ENCODE peak calls at places on chromosomes 4 and X, in five cellular contexts. One of them, this sample, is unnamed.

GRCh38 chr4:874071-874470 is 48.1 kb upstream of the CPLX1 start:
- DNase-seq in foreskin keratinocyte: no peak
- DNase-seq in NCI-H82: no peak
- DNase-seq in mucosa of gallbladder: no peak
- DNase-seq in activated T-helper 1 cell treated with anti-CD3 and anti-CD28 coated beads, Interleukin-12 subunit alpha, Interleukin-12 subunit beta, Interleukin-2, Interleukin-4 antibody, amounts not matched to agents 30 ng/mL and 10 ng/mL and 1 ng/mL, durations not matched to agents 14 hours and 24 hours and 36 hours: no peak
- DNase-seq in this sample: no peak

GRCh38 chr4:72971572-72971971 is 97.9 kb downstream of the COX18 start:
- DNase-seq in NCI-H82: no peak
- DNase-seq in foreskin keratinocyte: peak
- DNase-seq in activated T-helper 1 cell treated with anti-CD3 and anti-CD28 coated beads, Interleukin-12 subunit alpha, Interleukin-12 subunit beta, Interleukin-2, Interleukin-4 antibody, amounts not matched to agents 30 ng/mL and 10 ng/mL and 1 ng/mL, durations not matched to agents 14 hours and 24 hours and 36 hours: no peak
- DNase-seq in mucosa of gallbladder: no peak
- DNase-seq in this sample: peak

GRCh38 chr4:80492761-80493160 is 157.2 kb downstream of the CFAP299 start:
- DNase-seq in NCI-H82: no peak
- DNase-seq in activated T-helper 1 cell treated with anti-CD3 and anti-CD28 coated beads, Interleukin-12 subunit alpha, Interleukin-12 subunit beta, Interleukin-2, Interleukin-4 antibody, amounts not matched to agents 30 ng/mL and 10 ng/mL and 1 ng/mL, durations not matched to agents 14 hours and 24 hours and 36 hours: peak
- DNase-seq in foreskin keratinocyte: no peak
- DNase-seq in mucosa of gallbladder: peak
- DNase-seq in this sample: no peak

GRCh38 chr4:29581469-29581868 is 1138.7 kb upstream of the PCDH7 start:
- DNase-seq in activated T-helper 1 cell treated with anti-CD3 and anti-CD28 coated beads, Interleukin-12 subunit alpha, Interleukin-12 subunit beta, Interleukin-2, Interleukin-4 antibody, amounts not matched to agents 30 ng/mL and 10 ng/mL and 1 ng/mL, durations not matched to agents 14 hours and 24 hours and 36 hours: no peak
- DNase-seq in mucosa of gallbladder: no peak
- DNase-seq in foreskin keratinocyte: no peak
- DNase-seq in NCI-H82: no peak
- DNase-seq in this sample: no peak

GRCh38 chr4:8724436-8725070 is 132.0 kb downstream of the CPZ start:
- DNase-seq in activated T-helper 1 cell treated with anti-CD3 and anti-CD28 coated beads, Interleukin-12 subunit alpha, Interleukin-12 subunit beta, Interleukin-2, Interleukin-4 antibody, amounts not matched to agents 30 ng/mL and 10 ng/mL and 1 ng/mL, durations not matched to agents 14 hours and 24 hours and 36 hours: no peak
- DNase-seq in mucosa of gallbladder: no peak
- DNase-seq in foreskin keratinocyte: no peak
- DNase-seq in NCI-H82: no peak
- DNase-seq in this sample: no peak

GRCh38 chr4:152534541-152535231 is 1.2 kb downstream of the FBXW7 start:
- DNase-seq in activated T-helper 1 cell treated with anti-CD3 and anti-CD28 coated beads, Interleukin-12 subunit alpha, Interleukin-12 subunit beta, Interleukin-2, Interleukin-4 antibody, amounts not matched to agents 30 ng/mL and 10 ng/mL and 1 ng/mL, durations not matched to agents 14 hours and 24 hours and 36 hours: peak
- DNase-seq in foreskin keratinocyte: no peak
- DNase-seq in NCI-H82: peak
- DNase-seq in mucosa of gallbladder: peak
- DNase-seq in this sample: peak

GRCh38 chr4:87087015-87087920 is 133.2 kb downstream of the KLHL8 start:
- DNase-seq in NCI-H82: no peak
- DNase-seq in foreskin keratinocyte: no peak
- DNase-seq in activated T-helper 1 cell treated with anti-CD3 and anti-CD28 coated beads, Interleukin-12 subunit alpha, Interleukin-12 subunit beta, Interleukin-2, Interleukin-4 antibody, amounts not matched to agents 30 ng/mL and 10 ng/mL and 1 ng/mL, durations not matched to agents 14 hours and 24 hours and 36 hours: no peak
- DNase-seq in mucosa of gallbladder: no peak
- DNase-seq in this sample: no peak

GRCh38 chr4:124907881-124908280 is 195.3 kb upstream of the ANKRD50 start:
- DNase-seq in NCI-H82: no peak
- DNase-seq in activated T-helper 1 cell treated with anti-CD3 and anti-CD28 coated beads, Interleukin-12 subunit alpha, Interleukin-12 subunit beta, Interleukin-2, Interleukin-4 antibody, amounts not matched to agents 30 ng/mL and 10 ng/mL and 1 ng/mL, durations not matched to agents 14 hours and 24 hours and 36 hours: no peak
- DNase-seq in foreskin keratinocyte: no peak
- DNase-seq in mucosa of gallbladder: no peak
- DNase-seq in this sample: no peak

GRCh38 chrX:100413231-100413630 is 3.2 kb upstream of the PCDH19 start:
- DNase-seq in mucosa of gallbladder: peak
- DNase-seq in activated T-helper 1 cell treated with anti-CD3 and anti-CD28 coated beads, Interleukin-12 subunit alpha, Interleukin-12 subunit beta, Interleukin-2, Interleukin-4 antibody, amounts not matched to agents 30 ng/mL and 10 ng/mL and 1 ng/mL, durations not matched to agents 14 hours and 24 hours and 36 hours: no peak
- DNase-seq in NCI-H82: peak
- DNase-seq in foreskin keratinocyte: peak
- DNase-seq in this sample: peak

GRCh38 chr4:183362916-183363542 is 40.8 kb upstream of the CLDN24 start:
- DNase-seq in foreskin keratinocyte: no peak
- DNase-seq in activated T-helper 1 cell treated with anti-CD3 and anti-CD28 coated beads, Interleukin-12 subunit alpha, Interleukin-12 subunit beta, Interleukin-2, Interleukin-4 antibody, amounts not matched to agents 30 ng/mL and 10 ng/mL and 1 ng/mL, durations not matched to agents 14 hours and 24 hours and 36 hours: no peak
- DNase-seq in mucosa of gallbladder: no peak
- DNase-seq in NCI-H82: no peak
- DNase-seq in this sample: no peak

GRCh38 chrX:1380672-1381233 is 11.2 kb downstream of the SLC25A6 start:
- DNase-seq in foreskin keratinocyte: no peak
- DNase-seq in mucosa of gallbladder: no peak
- DNase-seq in NCI-H82: no peak
- DNase-seq in activated T-helper 1 cell treated with anti-CD3 and anti-CD28 coated beads, Interleukin-12 subunit alpha, Interleukin-12 subunit beta, Interleukin-2, Interleukin-4 antibody, amounts not matched to agents 30 ng/mL and 10 ng/mL and 1 ng/mL, durations not matched to agents 14 hours and 24 hours and 36 hours: no peak
- DNase-seq in this sample: no peak

GRCh38 chr4:34619531-34620109 is 1624.7 kb downstream of the ARAP2 start:
- DNase-seq in foreskin keratinocyte: peak
- DNase-seq in activated T-helper 1 cell treated with anti-CD3 and anti-CD28 coated beads, Interleukin-12 subunit alpha, Interleukin-12 subunit beta, Interleukin-2, Interleukin-4 antibody, amounts not matched to agents 30 ng/mL and 10 ng/mL and 1 ng/mL, durations not matched to agents 14 hours and 24 hours and 36 hours: no peak
- DNase-seq in NCI-H82: peak
- DNase-seq in mucosa of gallbladder: no peak
- DNase-seq in this sample: no peak

GRCh38 chr4:128810331-128810870 is 901 bp downstream of the JADE1 start:
- DNase-seq in foreskin keratinocyte: peak
- DNase-seq in NCI-H82: peak
- DNase-seq in mucosa of gallbladder: peak
- DNase-seq in activated T-helper 1 cell treated with anti-CD3 and anti-CD28 coated beads, Interleukin-12 subunit alpha, Interleukin-12 subunit beta, Interleukin-2, Interleukin-4 antibody, amounts not matched to agents 30 ng/mL and 10 ng/mL and 1 ng/mL, durations not matched to agents 14 hours and 24 hours and 36 hours: no peak
- DNase-seq in this sample: peak

GRCh38 chr4:85209161-85209560 is 242.7 kb upstream of the WDFY3 start:
- DNase-seq in activated T-helper 1 cell treated with anti-CD3 and anti-CD28 coated beads, Interleukin-12 subunit alpha, Interleukin-12 subunit beta, Interleukin-2, Interleukin-4 antibody, amounts not matched to agents 30 ng/mL and 10 ng/mL and 1 ng/mL, durations not matched to agents 14 hours and 24 hours and 36 hours: no peak
- DNase-seq in foreskin keratinocyte: peak
- DNase-seq in mucosa of gallbladder: no peak
- DNase-seq in NCI-H82: no peak
- DNase-seq in this sample: peak

GRCh38 chrX:23902419-23902818 is 5.3 kb downstream of the APOO start:
- DNase-seq in mucosa of gallbladder: no peak
- DNase-seq in activated T-helper 1 cell treated with anti-CD3 and anti-CD28 coated beads, Interleukin-12 subunit alpha, Interleukin-12 subunit beta, Interleukin-2, Interleukin-4 antibody, amounts not matched to agents 30 ng/mL and 10 ng/mL and 1 ng/mL, durations not matched to agents 14 hours and 24 hours and 36 hours: no peak
- DNase-seq in NCI-H82: peak
- DNase-seq in foreskin keratinocyte: no peak
- DNase-seq in this sample: peak

GRCh38 chr4:165799384-165799815 is 73.6 kb upstream of the TLL1 start:
- DNase-seq in activated T-helper 1 cell treated with anti-CD3 and anti-CD28 coated beads, Interleukin-12 subunit alpha, Interleukin-12 subunit beta, Interleukin-2, Interleukin-4 antibody, amounts not matched to agents 30 ng/mL and 10 ng/mL and 1 ng/mL, durations not matched to agents 14 hours and 24 hours and 36 hours: no peak
- DNase-seq in mucosa of gallbladder: no peak
- DNase-seq in foreskin keratinocyte: no peak
- DNase-seq in NCI-H82: no peak
- DNase-seq in this sample: no peak

GRCh38 chr4:53928825-53929224 is 135.6 kb downstream of the CHIC2 start:
- DNase-seq in activated T-helper 1 cell treated with anti-CD3 and anti-CD28 coated beads, Interleukin-12 subunit alpha, Interleukin-12 subunit beta, Interleukin-2, Interleukin-4 antibody, amounts not matched to agents 30 ng/mL and 10 ng/mL and 1 ng/mL, durations not matched to agents 14 hours and 24 hours and 36 hours: no peak
- DNase-seq in mucosa of gallbladder: no peak
- DNase-seq in foreskin keratinocyte: no peak
- DNase-seq in NCI-H82: no peak
- DNase-seq in this sample: no peak

GRCh38 chrX:16920116-16920515 is 26.3 kb upstream of the REPS2 start:
- DNase-seq in mucosa of gallbladder: no peak
- DNase-seq in activated T-helper 1 cell treated with anti-CD3 and anti-CD28 coated beads, Interleukin-12 subunit alpha, Interleukin-12 subunit beta, Interleukin-2, Interleukin-4 antibody, amounts not matched to agents 30 ng/mL and 10 ng/mL and 1 ng/mL, durations not matched to agents 14 hours and 24 hours and 36 hours: no peak
- DNase-seq in NCI-H82: no peak
- DNase-seq in foreskin keratinocyte: no peak
- DNase-seq in this sample: no peak

GRCh38 chr4:34733185-34733916 is 1511.0 kb downstream of the ARAP2 start:
- DNase-seq in mucosa of gallbladder: peak
- DNase-seq in NCI-H82: no peak
- DNase-seq in foreskin keratinocyte: no peak
- DNase-seq in activated T-helper 1 cell treated with anti-CD3 and anti-CD28 coated beads, Interleukin-12 subunit alpha, Interleukin-12 subunit beta, Interleukin-2, Interleukin-4 antibody, amounts not matched to agents 30 ng/mL and 10 ng/mL and 1 ng/mL, durations not matched to agents 14 hours and 24 hours and 36 hours: no peak
- DNase-seq in this sample: no peak

This sample was measured in RWPE1.